ENCODE peak calls at places on chromosomes 16 and 17, in nine cellular contexts. Z, D, S, J, F, E, I, V and R are unnamed samples.

GRCh38 chr17:62679866-62680377 is 52.5 kb downstream of the MRC2 start:
- DNase-seq in Z (no peak), D (no peak), S (no peak), J (no peak), F (no peak), E (no peak), I (no peak), V (no peak), R (no peak)

GRCh38 chr16:26276289-26276688 is 584.5 kb downstream of the HS3ST4 start:
- DNase-seq in Z (no peak), D (no peak), S (no peak), J (no peak), F (no peak), E (no peak), I (no peak), V (no peak), R (no peak)

GRCh38 chr16:30948087-30948955 is 547 bp upstream of the ORAI3 start:
- DNase-seq in Z (peak; percentile 89), D (no peak), S (peak; percentile 98), J (peak; percentile 94), F (peak; percentile 99), E (peak; percentile 94), I (peak; percentile 98), V (peak; percentile 99), R (no peak)

GRCh38 chr16:3047387-3047720 is 993 bp downstream of the MMP25 start:
- DNase-seq in Z (no peak), D (no peak), S (no peak), J (peak; percentile 42), F (no peak), E (no peak), I (no peak), V (no peak), R (no peak)

GRCh38 chr17:33377837-33378236 is 84.7 kb upstream of the ASIC2 start:
- DNase-seq in Z (no peak), D (no peak), S (no peak), J (no peak), F (no peak), E (no peak), I (no peak), V (no peak), R (no peak)

GRCh38 chr17:43171761-43172487 is 910 bp downstream of the NBR1 start:
- DNase-seq in Z (no peak), D (no peak), S (peak; percentile 68), J (peak; percentile 60), F (peak; percentile 95), E (no peak), I (peak; percentile 95), V (peak; percentile 96), R (no peak)

GRCh38 chr17:82876602-82877391 is 37.0 kb upstream of the ZNF750 start:
- DNase-seq in Z (peak; percentile 91), D (no peak), S (peak; percentile 64), J (peak; percentile 93), F (peak; percentile 72), E (peak; percentile 75), I (peak; percentile 58), V (peak; percentile 81), R (no peak)

GRCh38 chr17:8916470-8916869 is 49.0 kb upstream of the PIK3R6 start:
- DNase-seq in Z (no peak), D (no peak), S (no peak), J (peak; percentile 53), F (no peak), E (no peak), I (no peak), V (no peak), R (no peak)

GRCh38 chr16:56072096-56072495 is 119.2 kb upstream of the GNAO1 start:
- DNase-seq in Z (no peak), D (no peak), S (no peak), J (no peak), F (no peak), E (no peak), I (no peak), V (no peak), R (no peak)
- H3K4me3 ChIP-seq in Z (no peak overlapping the region), D (no peak overlapping the region), S (no peak overlapping the region), J (no peak overlapping the region), F (no peak overlapping the region), E (no peak overlapping the region), I (no peak overlapping the region), V (no peak overlapping the region), R (no peak overlapping the region)

GRCh38 chr17:75834279-75834920 is 9.8 kb downstream of the UNC13D start:
- DNase-seq in Z (no peak), D (no peak), S (no peak), J (no peak), F (no peak), E (no peak), I (no peak), V (no peak), R (no peak)

GRCh38 chr17:75836605-75837004 is 7.6 kb downstream of the UNC13D start:
- DNase-seq in Z (no peak), D (no peak), S (no peak), J (no peak), F (no peak), E (no peak), I (no peak), V (no peak), R (no peak)

GRCh38 chr17:75837899-75838298 is 6.3 kb downstream of the UNC13D start:
- DNase-seq in Z (no peak), D (no peak), S (no peak), J (no peak), F (no peak), E (no peak), I (no peak), V (no peak), R (no peak)

GRCh38 chr17:75832652-75833400 is 11.4 kb downstream of the UNC13D start:
- DNase-seq in Z (no peak), D (peak; percentile 18), S (no peak), J (no peak), F (no peak), E (no peak), I (no peak), V (no peak), R (peak; percentile 35)

DNA sequence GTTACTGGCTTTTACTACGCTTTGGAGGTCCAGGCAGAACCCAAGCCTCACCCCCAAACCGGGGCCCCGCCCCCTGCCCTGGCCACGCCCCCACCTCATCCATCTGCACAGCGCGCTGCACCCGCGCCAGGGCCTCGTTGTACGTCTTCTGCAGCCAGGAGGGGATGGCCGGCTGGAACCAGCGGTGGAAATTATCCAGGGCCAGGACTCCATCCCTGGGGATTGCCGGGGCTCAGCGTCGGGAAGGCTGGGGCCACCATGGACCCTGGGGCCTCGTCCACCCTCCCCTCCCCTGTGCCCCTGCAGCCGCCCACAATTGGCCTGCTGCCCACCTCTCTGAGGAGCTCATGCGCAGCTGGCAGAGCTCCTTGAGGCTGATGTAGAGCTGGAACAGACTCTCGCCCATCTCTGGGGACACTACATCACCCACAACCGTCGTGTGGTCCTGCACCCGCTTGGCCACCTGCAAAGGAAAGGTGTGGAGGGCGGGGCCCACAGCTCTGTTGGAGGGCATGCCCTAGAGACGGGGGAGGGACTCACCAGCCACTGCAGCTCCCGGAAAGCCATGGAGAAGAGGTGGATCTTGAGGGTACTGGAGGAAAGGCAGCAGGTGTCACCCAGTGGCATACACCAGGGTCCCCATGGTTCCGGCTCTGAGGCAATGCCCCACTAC is 8.8 kb downstream of the UNC13D start:
- DNase-seq in Z (no peak), D (no peak), S (no peak), J (no peak), F (no peak), E (peak; percentile 49), I (no peak), V (peak; percentile 36), R (no peak)
- H3K4me3 ChIP-seq in Z (no peak overlapping the region), D (no peak overlapping the region), S (no peak overlapping the region), J (no peak overlapping the region), F (no peak overlapping the region), E (no peak overlapping the region), I (no peak overlapping the region), V (no peak overlapping the region), R (no peak overlapping the region)

DNA sequence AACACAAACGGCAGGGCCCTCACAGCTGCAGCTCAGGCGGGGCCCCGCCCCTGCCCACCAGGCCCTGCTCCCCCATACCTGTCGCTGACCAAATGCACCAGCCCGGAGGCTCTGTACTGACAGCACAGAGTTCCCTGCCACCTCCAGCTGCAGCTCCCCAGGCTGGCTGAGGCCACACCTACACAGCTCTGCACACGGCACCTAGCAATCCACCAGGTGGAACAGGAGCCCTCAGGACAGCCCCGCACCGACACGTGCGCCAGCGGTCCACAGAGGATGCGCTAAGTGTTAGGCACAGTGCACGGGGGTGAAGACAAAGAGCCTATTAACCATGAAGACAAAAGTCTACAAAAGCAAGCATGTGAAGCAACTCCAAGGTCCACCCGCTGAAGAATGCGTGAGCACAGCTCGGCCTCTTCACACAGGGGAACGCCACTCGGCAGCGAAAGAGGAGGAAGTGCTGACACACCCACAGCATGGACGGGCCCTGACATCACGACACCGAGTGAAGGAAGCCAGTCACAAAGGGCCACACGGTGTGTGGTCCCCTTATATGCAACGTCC is 5.4 kb downstream of the ZCCHC14 start:
- DNase-seq in Z (peak; percentile 56), D (no peak), S (no peak), J (peak; percentile 76), F (peak; percentile 32), E (no peak), I (peak; percentile 48), V (peak; percentile 27), R (no peak)
- H3K4me3 ChIP-seq in Z (peak overlapping the region; percentile 37), D (no peak overlapping the region), S (peak overlapping the region; percentile 12), J (no peak overlapping the region), F (no peak overlapping the region), E (no peak overlapping the region), I (no peak overlapping the region), V (no peak overlapping the region), R (no peak overlapping the region)

DNA sequence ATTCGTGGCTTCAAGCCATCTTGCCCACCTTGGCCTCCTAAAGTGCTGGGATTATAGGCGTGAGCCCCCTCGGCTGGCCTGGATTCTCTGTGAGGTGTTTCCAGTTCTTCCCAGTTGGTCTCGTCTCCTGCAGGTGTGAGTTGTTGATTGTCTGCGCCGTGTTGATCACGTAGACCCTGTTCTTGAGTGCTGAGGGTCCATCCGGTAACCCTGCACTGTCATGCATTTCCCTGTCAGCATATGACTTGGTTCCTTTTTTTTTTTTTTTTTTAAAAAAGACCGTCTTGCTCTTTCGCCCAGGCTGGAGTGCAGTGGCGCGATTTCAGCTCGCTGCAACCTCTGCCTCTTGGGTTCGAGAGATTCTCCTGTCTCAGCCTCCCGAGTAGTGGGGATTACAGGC is 17.2 kb downstream of the MGRN1 start:
- DNase-seq in Z (no peak), D (no peak), S (no peak), J (no peak), F (no peak), E (no peak), I (no peak), V (no peak), R (no peak)
- H3K4me3 ChIP-seq in Z (no peak overlapping the region), D (no peak overlapping the region), S (no peak overlapping the region), J (no peak overlapping the region), F (no peak overlapping the region), E (no peak overlapping the region), I (no peak overlapping the region), V (no peak overlapping the region), R (no peak overlapping the region)

GRCh38 chr17:45228121-45228941 is 6.6 kb downstream of the FMNL1 start:
- DNase-seq in Z (peak; percentile 40), D (no peak), S (no peak), J (peak; percentile 50), F (no peak), E (no peak), I (no peak), V (no peak), R (no peak)
- H3K4me3 ChIP-seq in Z (peak overlapping the region; percentile 28), D (peak overlapping the region; percentile 84), S (no peak overlapping the region), J (no peak overlapping the region), F (no peak overlapping the region), E (no peak overlapping the region), I (no peak overlapping the region), V (no peak overlapping the region), R (peak overlapping the region; percentile 5)